ENCODE peak calls at places on chromosomes 5 and 9, in four cellular contexts. One of them, this sample, is unnamed.

GRCh38 chr9:70868661-70869652 is 252.5 kb downstream of the TRPM3 start:
- DNase-seq in aorta: no peak
- DNase-seq in left ventricle myocardium inferior: no peak
- DNase-seq in CD8-positive, alpha-beta T cell: no peak
- DNase-seq in this sample: no peak

GRCh38 chr9:26786571-26786970 is 106.0 kb downstream of the CAAP1 start:
- DNase-seq in aorta: no peak
- DNase-seq in left ventricle myocardium inferior: no peak
- DNase-seq in CD8-positive, alpha-beta T cell: no peak
- DNase-seq in this sample: no peak

GRCh38 chr9:120712539-120713031 is 1.7 kb downstream of the MEGF9 start:
- DNase-seq in aorta: no peak
- DNase-seq in left ventricle myocardium inferior: no peak
- DNase-seq in CD8-positive, alpha-beta T cell: no peak
- DNase-seq in this sample: no peak

GRCh38 chr9:127966416-127967150 is 14.2 kb downstream of the EEIG1 start:
- DNase-seq in aorta: peak
- DNase-seq in left ventricle myocardium inferior: peak
- DNase-seq in CD8-positive, alpha-beta T cell: no peak
- DNase-seq in this sample: no peak

GRCh38 chr9:97468658-97469448 is 32.6 kb upstream of the TMOD1 start:
- DNase-seq in aorta: peak
- DNase-seq in left ventricle myocardium inferior: peak
- DNase-seq in CD8-positive, alpha-beta T cell: peak
- DNase-seq in this sample: peak

GRCh38 chr9:120187758-120188157 is 392.2 kb downstream of the CDK5RAP2 start:
- DNase-seq in aorta: no peak
- DNase-seq in left ventricle myocardium inferior: no peak
- DNase-seq in CD8-positive, alpha-beta T cell: no peak
- DNase-seq in this sample: no peak

GRCh38 chr9:15421532-15421931 is 1.1 kb upstream of the SNAPC3 start:
- DNase-seq in aorta: no peak
- DNase-seq in left ventricle myocardium inferior: no peak
- DNase-seq in CD8-positive, alpha-beta T cell: no peak
- DNase-seq in this sample: no peak

GRCh38 chr5:92543246-92543645 is 1037.8 kb downstream of the NR2F1-AS1 start:
- DNase-seq in aorta: no peak
- DNase-seq in left ventricle myocardium inferior: no peak
- DNase-seq in CD8-positive, alpha-beta T cell: no peak
- DNase-seq in this sample: no peak

GRCh38 chr5:86909461-86909881 is 291.7 kb downstream of the COX7C start:
- DNase-seq in aorta: no peak
- DNase-seq in left ventricle myocardium inferior: no peak
- DNase-seq in CD8-positive, alpha-beta T cell: no peak
- DNase-seq in this sample: no peak

GRCh38 chr9:37036237-37037136 is 2.4 kb upstream of the PAX5 start:
- DNase-seq in aorta: no peak
- DNase-seq in left ventricle myocardium inferior: no peak
- DNase-seq in CD8-positive, alpha-beta T cell: no peak
- DNase-seq in this sample: no peak

GRCh38 chr5:78495800-78496199 is 135.4 kb downstream of the SCAMP1 start:
- DNase-seq in aorta: no peak
- DNase-seq in left ventricle myocardium inferior: no peak
- DNase-seq in CD8-positive, alpha-beta T cell: no peak
- DNase-seq in this sample: no peak

GRCh38 chr5:177111720-177112394 is 21.7 kb upstream of the NSD1 start:
- DNase-seq in aorta: peak
- DNase-seq in left ventricle myocardium inferior: peak
- DNase-seq in CD8-positive, alpha-beta T cell: peak
- DNase-seq in this sample: peak

GRCh38 chr5:65262094-65262493 is 219.6 kb downstream of the ADAMTS6 start:
- DNase-seq in aorta: no peak
- DNase-seq in left ventricle myocardium inferior: no peak
- DNase-seq in CD8-positive, alpha-beta T cell: no peak
- DNase-seq in this sample: no peak

GRCh38 chr5:125582358-125582757 is 835.9 kb upstream of the ZNF608 start:
- DNase-seq in aorta: no peak
- DNase-seq in left ventricle myocardium inferior: no peak
- DNase-seq in CD8-positive, alpha-beta T cell: no peak
- DNase-seq in this sample: no peak

GRCh38 chr5:115457985-115458384 is 86.6 kb downstream of the FEM1C start:
- DNase-seq in aorta: no peak
- DNase-seq in left ventricle myocardium inferior: no peak
- DNase-seq in CD8-positive, alpha-beta T cell: no peak
- DNase-seq in this sample: no peak

GRCh38 chr5:7795311-7795710 is 55.6 kb downstream of the CFAP90 start:
- DNase-seq in aorta: no peak
- DNase-seq in left ventricle myocardium inferior: no peak
- DNase-seq in CD8-positive, alpha-beta T cell: no peak
- DNase-seq in this sample: peak

GRCh38 chr9:2043881-2044462 is 28.8 kb downstream of the SMARCA2 start:
- DNase-seq in aorta: no peak
- DNase-seq in left ventricle myocardium inferior: no peak
- DNase-seq in CD8-positive, alpha-beta T cell: no peak
- DNase-seq in this sample: no peak

GRCh38 chr5:178553517-178553916 is 36.7 kb downstream of the COL23A1 start:
- DNase-seq in aorta: no peak
- DNase-seq in left ventricle myocardium inferior: no peak
- DNase-seq in CD8-positive, alpha-beta T cell: no peak
- DNase-seq in this sample: no peak

GRCh38 chr5:56640763-56641406 is 174.5 kb upstream of the MAP3K1 start:
- DNase-seq in aorta: peak
- DNase-seq in left ventricle myocardium inferior: peak
- DNase-seq in CD8-positive, alpha-beta T cell: no peak
- DNase-seq in this sample: no peak

GRCh38 chr5:154518438-154518867 is 40.4 kb upstream of the HAND1 start:
- DNase-seq in aorta: no peak
- DNase-seq in left ventricle myocardium inferior: no peak
- DNase-seq in CD8-positive, alpha-beta T cell: no peak
- DNase-seq in this sample: no peak

GRCh38 chr9:34578241-34579096 is 11.1 kb downstream of the CNTFR start:
- DNase-seq in aorta: no peak
- DNase-seq in left ventricle myocardium inferior: no peak
- DNase-seq in CD8-positive, alpha-beta T cell: no peak
- DNase-seq in this sample: no peak

GRCh38 chr9:121019282-121019681 is 30.8 kb downstream of the C5 start:
- DNase-seq in aorta: no peak
- DNase-seq in left ventricle myocardium inferior: no peak
- DNase-seq in CD8-positive, alpha-beta T cell: no peak
- DNase-seq in this sample: no peak

GRCh38 chr5:89584339-89584956 is 701.5 kb upstream of the MEF2C start:
- DNase-seq in aorta: no peak
- DNase-seq in left ventricle myocardium inferior: no peak
- DNase-seq in CD8-positive, alpha-beta T cell: no peak
- DNase-seq in this sample: no peak

GRCh38 chr5:5466227-5466626 is 43.8 kb downstream of the ICE1 start:
- DNase-seq in aorta: no peak
- DNase-seq in left ventricle myocardium inferior: no peak
- DNase-seq in CD8-positive, alpha-beta T cell: no peak
- DNase-seq in this sample: no peak

GRCh38 chr9:89969156-89969566 is 364.3 kb downstream of the GADD45G start:
- DNase-seq in aorta: no peak
- DNase-seq in left ventricle myocardium inferior: no peak
- DNase-seq in CD8-positive, alpha-beta T cell: no peak
- DNase-seq in this sample: no peak

GRCh38 chr5:163880307-163880706 is 374.9 kb downstream of the MAT2B start:
- DNase-seq in aorta: no peak
- DNase-seq in left ventricle myocardium inferior: no peak
- DNase-seq in CD8-positive, alpha-beta T cell: no peak
- DNase-seq in this sample: no peak

GRCh38 chr5:60705144-60705543 is 5.2 kb upstream of the DEPDC1B start:
- DNase-seq in aorta: no peak
- DNase-seq in left ventricle myocardium inferior: no peak
- DNase-seq in CD8-positive, alpha-beta T cell: no peak
- DNase-seq in this sample: no peak

GRCh38 chr9:138114501-138115245 is 237.1 kb downstream of the CACNA1B start:
- DNase-seq in aorta: no peak
- DNase-seq in left ventricle myocardium inferior: no peak
- DNase-seq in CD8-positive, alpha-beta T cell: no peak
- DNase-seq in this sample: no peak

GRCh38 chr9:136437430-136437829 is 2.2 kb downstream of the INPP5E start:
- DNase-seq in aorta: no peak
- DNase-seq in left ventricle myocardium inferior: no peak
- DNase-seq in CD8-positive, alpha-beta T cell: no peak
- DNase-seq in this sample: no peak

GRCh38 chr5:855771-856530 is 5.2 kb upstream of the ZDHHC11 start:
- DNase-seq in aorta: peak
- DNase-seq in left ventricle myocardium inferior: peak
- DNase-seq in CD8-positive, alpha-beta T cell: no peak
- DNase-seq in this sample: no peak

GRCh38 chr5:57032151-57032551 is 80.2 kb upstream of the MIER3 start:
- DNase-seq in aorta: no peak
- DNase-seq in left ventricle myocardium inferior: no peak
- DNase-seq in CD8-positive, alpha-beta T cell: no peak
- DNase-seq in this sample: no peak

GRCh38 chr5:41404757-41405156 is 105.6 kb downstream of the PLCXD3 start:
- DNase-seq in aorta: no peak
- DNase-seq in left ventricle myocardium inferior: no peak
- DNase-seq in CD8-positive, alpha-beta T cell: no peak
- DNase-seq in this sample: no peak

GRCh38 chr5:65126192-65126591 is 355.5 kb downstream of the ADAMTS6 start:
- DNase-seq in aorta: no peak
- DNase-seq in left ventricle myocardium inferior: no peak
- DNase-seq in CD8-positive, alpha-beta T cell: no peak
- DNase-seq in this sample: peak

GRCh38 chr9:83617299-83617698 is 5.6 kb upstream of the IDNK start:
- DNase-seq in aorta: no peak
- DNase-seq in left ventricle myocardium inferior: no peak
- DNase-seq in CD8-positive, alpha-beta T cell: no peak
- DNase-seq in this sample: no peak

GRCh38 chr9:77648458-77649108 is 461 bp upstream of the GNA14 start:
- DNase-seq in aorta: peak
- DNase-seq in left ventricle myocardium inferior: peak
- DNase-seq in CD8-positive, alpha-beta T cell: no peak
- DNase-seq in this sample: no peak

GRCh38 chr5:17694922-17695321 is 60.7 kb downstream of the TAF11L14 start:
- DNase-seq in aorta: no peak
- DNase-seq in left ventricle myocardium inferior: no peak
- DNase-seq in CD8-positive, alpha-beta T cell: no peak
- DNase-seq in this sample: no peak

GRCh38 chr5:17694401-17694800 is 60.1 kb downstream of the TAF11L14 start:
- DNase-seq in aorta: no peak
- DNase-seq in left ventricle myocardium inferior: no peak
- DNase-seq in CD8-positive, alpha-beta T cell: no peak
- DNase-seq in this sample: no peak

GRCh38 chr5:17696625-17697024 is 62.4 kb downstream of the TAF11L14 start:
- DNase-seq in aorta: no peak
- DNase-seq in left ventricle myocardium inferior: no peak
- DNase-seq in CD8-positive, alpha-beta T cell: no peak
- DNase-seq in this sample: no peak

DNA sequence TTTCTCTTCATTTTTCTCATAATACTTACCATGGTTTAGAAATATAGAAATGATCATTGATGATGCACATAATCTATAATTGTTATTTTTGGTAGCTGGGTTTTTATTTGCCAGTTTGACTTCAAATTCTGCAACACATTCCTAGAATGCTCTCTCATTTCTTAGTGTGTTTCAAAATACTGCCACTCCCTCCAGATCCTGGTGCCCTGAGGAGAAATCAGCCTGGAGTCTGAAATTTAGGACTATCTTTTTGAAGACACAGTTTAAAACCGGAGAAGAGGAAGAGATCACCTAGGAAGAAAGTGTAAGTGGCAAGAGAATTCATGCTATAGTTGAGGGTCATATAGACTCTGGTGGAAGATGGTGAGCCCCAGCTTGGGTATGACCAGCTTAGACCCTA is 57.5 kb downstream of the TAF11L14 start:
- DNase-seq in aorta: no peak
- DNase-seq in left ventricle myocardium inferior: no peak
- DNase-seq in CD8-positive, alpha-beta T cell: no peak
- DNase-seq in this sample: no peak
- H3K4me3 ChIP-seq in aorta: no peak
- H3K4me3 ChIP-seq in left ventricle myocardium inferior: no peak
- H3K4me3 ChIP-seq in CD8-positive, alpha-beta T cell: no peak
- H3K4me3 ChIP-seq in this sample: no peak

GRCh38 chr5:175870820-175871447 is 444 bp upstream of the CPLX2 start:
- DNase-seq in aorta: no peak
- DNase-seq in left ventricle myocardium inferior: no peak
- DNase-seq in CD8-positive, alpha-beta T cell: no peak
- DNase-seq in this sample: no peak
- H3K4me3 ChIP-seq in aorta: no peak
- H3K4me3 ChIP-seq in left ventricle myocardium inferior: no peak
- H3K4me3 ChIP-seq in CD8-positive, alpha-beta T cell: no peak
- H3K4me3 ChIP-seq in this sample: no peak

GRCh38 chr9:131290767-131291370 is 1.3 kb downstream of the PLPP7 start:
- DNase-seq in aorta: no peak
- DNase-seq in left ventricle myocardium inferior: no peak
- DNase-seq in CD8-positive, alpha-beta T cell: no peak
- DNase-seq in this sample: no peak

GRCh38 chr9:131291795-131292315 is 2.3 kb downstream of the PLPP7 start:
- DNase-seq in aorta: no peak
- DNase-seq in left ventricle myocardium inferior: no peak
- DNase-seq in CD8-positive, alpha-beta T cell: no peak
- DNase-seq in this sample: no peak

GRCh38 chr9:131288217-131288616 is 1.3 kb upstream of the PLPP7 start:
- DNase-seq in aorta: no peak
- DNase-seq in left ventricle myocardium inferior: no peak
- DNase-seq in CD8-positive, alpha-beta T cell: no peak
- DNase-seq in this sample: no peak

GRCh38 chr9:131289301-131290038 is at the start of gene PLPP7:
- DNase-seq in aorta: peak
- DNase-seq in left ventricle myocardium inferior: peak
- DNase-seq in CD8-positive, alpha-beta T cell: no peak
- DNase-seq in this sample: peak

DNA sequence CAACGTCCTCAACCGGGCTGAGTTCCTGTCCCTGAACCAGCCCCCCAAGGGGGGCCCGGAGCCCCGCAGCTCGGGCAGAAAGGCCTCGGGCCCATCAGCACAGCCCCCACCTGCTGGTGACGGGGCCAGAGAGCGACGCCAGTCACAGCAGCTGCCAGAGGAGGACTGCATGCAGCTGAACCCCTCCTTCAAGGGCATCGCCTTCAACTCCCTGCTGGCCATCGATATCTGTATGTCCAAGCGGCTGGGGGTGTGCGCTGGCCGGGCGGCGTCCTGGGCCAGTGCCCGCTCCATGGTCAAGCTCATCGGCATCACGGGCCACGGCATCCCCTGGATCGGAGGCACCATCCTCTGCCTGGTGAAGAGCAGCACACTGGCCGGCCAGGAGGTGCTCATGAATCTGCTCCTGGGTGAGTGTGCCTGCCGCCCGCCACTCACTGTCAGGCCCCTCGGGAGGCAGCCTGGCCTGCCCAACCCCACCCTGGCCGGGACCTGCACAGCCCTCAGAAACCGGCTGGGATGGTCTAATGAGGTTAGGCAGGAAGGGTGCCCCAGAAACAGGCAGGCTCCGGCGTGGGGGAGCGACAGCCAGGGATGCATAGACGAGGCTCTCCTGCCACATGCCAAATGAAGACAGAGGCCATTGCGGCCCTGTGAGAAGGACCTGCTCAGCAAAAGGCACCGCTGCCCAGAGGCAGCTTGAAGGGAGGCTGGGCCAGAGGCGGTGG is 680 bp downstream of the PLPP7 start:
- DNase-seq in aorta: no peak
- DNase-seq in left ventricle myocardium inferior: no peak
- DNase-seq in CD8-positive, alpha-beta T cell: no peak
- DNase-seq in this sample: no peak
- H3K4me3 ChIP-seq in aorta: peak
- H3K4me3 ChIP-seq in left ventricle myocardium inferior: peak
- H3K4me3 ChIP-seq in CD8-positive, alpha-beta T cell: no peak
- H3K4me3 ChIP-seq in this sample: peak

GRCh38 chr5:170591055-170591454 is 87.2 kb downstream of the KCNIP1 start:
- DNase-seq in aorta: no peak
- DNase-seq in left ventricle myocardium inferior: no peak
- DNase-seq in CD8-positive, alpha-beta T cell: no peak
- DNase-seq in this sample: no peak
- H3K4me3 ChIP-seq in aorta: no peak
- H3K4me3 ChIP-seq in left ventricle myocardium inferior: no peak
- H3K4me3 ChIP-seq in CD8-positive, alpha-beta T cell: no peak
- H3K4me3 ChIP-seq in this sample: no peak